ENCODE peak calls at places on chromosomes 11 and 22, in six cellular contexts. T is left cardiac atrium, Y is bronchial epithelial cell, Q is GM20000, K is NCI-H1105 treated with DMSO at 0.1 percent for 48 hours, U is cardiac muscle cell. M is an unnamed sample.

GRCh38 chr11:61491736-61492395 is 16.7 kb upstream of the LRRC10B start:
- DNase-seq in Q (no peak), T (no peak), Y (no peak), K (no peak), U (no peak), M (no peak)

GRCh38 chr11:128916646-128917045 is 25.5 kb downstream of the KCNJ5 start:
- DNase-seq in T (no peak), K (no peak), Y (no peak), U (no peak), Q (no peak), M (no peak)

GRCh38 chr22:29524440-29525191 is 28.9 kb downstream of the THOC5 start:
- DNase-seq in U (peak), Q (peak), T (peak), K (peak), Y (peak), M (peak)

GRCh38 chr11:117554601-117555333 is 227.1 kb downstream of the CEP164 start:
- DNase-seq in T (no peak), U (no peak), Y (peak), Q (no peak), K (no peak), M (no peak)

GRCh38 chr11:57476223-57476882 is 16.0 kb downstream of the RTN4RL2 start:
- DNase-seq in Y (no peak), Q (peak), K (peak), U (no peak), T (peak), M (no peak)

GRCh38 chr11:45289369-45289768 is 3.2 kb upstream of the SYT13 start:
- DNase-seq in Y (peak), Q (no peak), T (no peak), U (peak), K (no peak), M (no peak)

GRCh38 chr11:127815316-127815715 is 772.0 kb downstream of the ETS1 start:
- DNase-seq in Y (no peak), T (no peak), Q (no peak), U (no peak), K (no peak), M (no peak)

GRCh38 chr11:10348650-10349280 is 43.9 kb downstream of the ADM start:
- DNase-seq in U (peak), Q (no peak), K (no peak), Y (no peak), T (no peak), M (no peak)

GRCh38 chr11:12882670-12883069 is 126.4 kb upstream of the RASSF10 start:
- DNase-seq in Y (no peak), U (no peak), T (no peak), K (no peak), Q (no peak), M (no peak)

GRCh38 chr11:61718046-61718531 is 34.3 kb upstream of the MYRF start:
- DNase-seq in U (no peak), T (no peak), Q (no peak), Y (no peak), K (no peak), M (no peak)

GRCh38 chr11:66050581-66051231 is 1.5 kb upstream of the SF3B2 start:
- DNase-seq in Y (no peak), T (no peak), Q (no peak), U (no peak), K (no peak), M (no peak)

GRCh38 chr11:36447514-36447913 is 62.6 kb downstream of the TRAF6 start:
- DNase-seq in K (no peak), U (peak), Y (no peak), Q (no peak), T (no peak), M (no peak)

GRCh38 chr22:49768961-49769690 is 58.5 kb downstream of the BRD1 start:
- DNase-seq in U (peak), Y (no peak), Q (no peak), T (peak), K (no peak), M (no peak)

GRCh38 chr11:19728436-19728835 is 15.8 kb downstream of the NAV2 start:
- DNase-seq in Y (no peak), U (peak), Q (no peak), T (no peak), K (no peak), M (no peak)

GRCh38 chr11:67489203-67489859 is 6.5 kb downstream of the AIP start:
- DNase-seq in Q (no peak), K (no peak), Y (no peak), U (no peak), T (no peak), M (peak)

GRCh38 chr11:496834-497564 is 10.0 kb downstream of the RNH1 start:
- DNase-seq in K (no peak), T (no peak), Y (no peak), U (no peak), Q (no peak), M (no peak)